ENCODE peak calls at places on chromosomes 2 and 18, in ten cellular contexts. O, X, M, V, Y, S, J, N, B and Q are unnamed samples.

GRCh38 chr2:58133395-58133794 is 86.8 kb downstream of the VRK2 start:
- DNase-seq in J (no peak), X (no peak), N (no peak), V (no peak), B (no peak), Y (no peak), S (no peak), M (no peak), O (no peak), Q (no peak)

GRCh38 chr2:119433636-119434327 is 2.1 kb downstream of the TMEM37 start:
- DNase-seq in V (peak; percentile 63), J (no peak), N (no peak), X (no peak), M (no peak), Y (peak; percentile 52), O (no peak), B (no peak), S (no peak), Q (no peak)

GRCh38 chr18:45384137-45384998 is 230.9 kb upstream of the SLC14A2 start:
- DNase-seq in J (peak; percentile 59), X (no peak), O (peak; percentile 93), B (peak; percentile 9), V (peak; percentile 66), M (no peak), Y (peak; percentile 74), S (no peak), N (no peak), Q (peak; percentile 26)

GRCh38 chr2:27651056-27651455 is 12.4 kb downstream of the SUPT7L start:
- DNase-seq in B (no peak), O (no peak), S (no peak), V (no peak), Y (no peak), J (no peak), M (no peak), X (no peak), N (no peak), Q (no peak)

GRCh38 chr2:167192833-167193232 is 304.6 kb downstream of the XIRP2 start:
- DNase-seq in N (no peak), B (no peak), O (no peak), S (no peak), Y (no peak), X (no peak), J (no peak), M (no peak), V (no peak), Q (no peak)

GRCh38 chr18:12296087-12296403 is 12.0 kb upstream of the TUBB6 start:
- DNase-seq in S (peak; percentile 39), X (peak; percentile 43), O (no peak), M (no peak), V (no peak), Y (no peak), J (no peak), B (no peak), N (no peak), Q (no peak)

GRCh38 chr2:182917924-182918323 is 51.5 kb upstream of the FRZB start:
- DNase-seq in X (no peak), S (no peak), V (no peak), M (no peak), J (no peak), O (no peak), N (no peak), Y (no peak), B (no peak), Q (no peak)

GRCh38 chr18:39571511-39571910 is 2005.9 kb upstream of the CELF4 start:
- DNase-seq in X (no peak), O (peak; percentile 80), S (no peak), J (no peak), M (no peak), V (no peak), N (no peak), Y (peak; percentile 10), B (peak; percentile 3), Q (no peak)

GRCh38 chr18:36672437-36673344 is 156.1 kb downstream of the TPGS2 start:
- DNase-seq in M (no peak), Y (peak; percentile 8), J (no peak), N (no peak), O (no peak), S (peak; percentile 67), B (no peak), V (peak; percentile 39), X (peak; percentile 71), Q (no peak)

GRCh38 chr2:241798081-241798630 is 10.8 kb upstream of the NEU4 start:
- DNase-seq in N (no peak), V (peak; percentile 80), B (no peak), X (no peak), Y (peak; percentile 5), S (peak; percentile 53), O (no peak), M (peak; percentile 5), J (peak; percentile 24), Q (no peak)

GRCh38 chr18:28995319-28995718 is 818.4 kb upstream of the CDH2 start:
- DNase-seq in N (no peak), J (no peak), Y (no peak), O (no peak), B (no peak), S (no peak), X (no peak), V (no peak), M (no peak), Q (no peak)

GRCh38 chr18:77702686-77703085 is 453.0 kb downstream of the GALR1 start:
- DNase-seq in X (no peak), M (no peak), O (peak; percentile 64), B (peak; percentile 1), V (no peak), S (no peak), J (peak; percentile 5), N (no peak), Y (peak; percentile 16), Q (peak; percentile 12)

GRCh38 chr2:178208336-178208735 is 14.0 kb downstream of the OSBPL6 start:
- DNase-seq in J (no peak), S (no peak), B (no peak), V (no peak), O (no peak), M (no peak), N (no peak), X (no peak), Y (no peak), Q (no peak)

GRCh38 chr2:9249036-9249800 is 42.6 kb downstream of the ASAP2 start:
- DNase-seq in J (peak; percentile 69), M (no peak), S (no peak), N (no peak), Y (no peak), B (no peak), X (no peak), O (no peak), V (no peak), Q (no peak)

DNA sequence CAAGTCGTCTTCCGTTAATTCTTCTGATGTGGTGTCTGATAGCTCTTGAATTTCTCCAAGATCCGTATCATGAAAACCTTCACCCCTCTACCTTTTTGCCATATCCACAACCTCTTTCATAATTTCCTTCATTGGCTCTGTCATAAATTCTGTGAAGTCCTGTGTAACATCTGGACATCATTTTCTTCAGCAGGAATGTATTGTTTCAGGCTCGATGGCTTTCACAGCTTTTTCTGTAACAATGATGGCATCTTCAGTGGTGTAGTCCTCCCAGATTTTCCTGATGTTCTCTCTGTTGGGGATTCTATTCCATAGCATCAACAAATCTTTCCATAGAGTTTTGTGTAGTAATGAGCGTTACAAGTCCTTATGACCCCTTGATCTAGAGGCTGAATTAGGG is 114.2 kb upstream of the EML6 start:
- DNase-seq in J (no peak), O (no peak), X (no peak), M (no peak), S (no peak), N (no peak), B (no peak), Y (no peak), V (no peak), Q (no peak)
- H3K4me1 ChIP-seq in J (peaks cover 48% of the 10 kb centered on the region), O (peaks cover 47% of the 10 kb centered on the region), X (no peaks in the 10 kb centered on the region), M (peaks cover 99% of the 10 kb centered on the region), S (peaks cover 50% of the 10 kb centered on the region), N (peaks cover 8% of the 10 kb centered on the region), B (peaks cover 90% of the 10 kb centered on the region), Y (peaks cover 49% of the 10 kb centered on the region), V (peaks cover 5% of the 10 kb centered on the region), Q (peaks cover 38% of the 10 kb centered on the region)

DNA sequence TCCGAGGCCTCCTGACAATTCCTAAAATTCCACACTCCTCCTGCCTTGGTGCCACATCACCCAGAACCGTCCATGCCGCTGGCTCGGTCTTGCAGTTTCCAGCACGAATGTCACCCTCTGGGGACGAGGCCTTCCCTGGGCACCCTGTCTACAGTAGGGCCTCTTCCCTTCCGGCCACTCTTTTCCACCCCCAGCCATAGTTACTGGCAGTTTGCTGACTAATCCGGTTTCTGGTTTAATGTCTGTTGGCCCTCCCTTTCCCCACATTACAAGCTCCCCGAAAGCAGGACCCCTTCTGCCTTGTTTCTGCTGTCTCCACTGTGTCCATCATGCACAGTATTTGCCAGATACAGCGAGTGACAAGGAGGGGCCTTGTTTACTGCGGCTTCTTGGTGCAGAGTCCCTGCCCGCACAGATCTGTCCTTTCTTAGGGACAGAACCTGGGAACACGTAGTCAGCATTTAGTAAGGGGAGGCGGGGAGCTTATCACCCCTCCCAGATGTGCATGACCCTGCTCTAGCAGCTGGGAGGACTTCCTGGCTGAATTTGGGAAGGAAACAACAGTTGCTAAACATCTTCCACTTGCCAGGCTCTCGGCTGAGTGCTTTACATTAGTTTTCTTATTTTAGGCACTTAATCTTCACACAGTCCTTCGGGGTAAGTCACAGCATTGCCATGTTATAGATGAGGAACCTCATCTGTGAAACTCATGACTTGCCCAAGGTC is 23.6 kb upstream of the CATIP start:
- DNase-seq in O (no peak), M (no peak), N (no peak), J (no peak), S (no peak), Y (no peak), B (no peak), V (peak; percentile 19), X (no peak), Q (no peak)
- H3K27ac ChIP-seq in O (no peak overlapping the region), M (peak overlapping the region; percentile 54), N (peak overlapping the region; percentile 47), J (no peak overlapping the region), S (peak overlapping the region; percentile 36), Y (no peak overlapping the region), B (peak overlapping the region; percentile 21), V (peak overlapping the region; percentile 36), X (no peak overlapping the region), Q (no peak overlapping the region)

DNA sequence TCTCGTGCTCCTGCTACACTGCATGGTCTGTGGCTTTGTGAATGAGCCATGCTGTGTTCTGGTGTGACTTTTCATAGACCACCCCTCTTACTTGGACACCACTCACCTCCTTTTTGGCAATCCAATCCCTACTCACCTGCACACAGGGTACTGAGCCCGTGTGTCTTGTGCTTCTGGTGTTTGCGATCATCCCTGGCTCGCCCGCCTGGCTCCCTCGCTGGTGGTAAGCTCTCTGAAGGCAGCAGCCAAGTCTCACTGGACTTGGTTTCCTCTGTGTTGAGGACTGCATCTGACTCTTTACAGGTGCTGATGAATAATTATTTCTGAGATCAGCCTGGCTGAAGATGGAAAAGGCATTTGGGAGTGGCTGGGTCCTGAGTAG is 276.8 kb downstream of the TSN start:
- DNase-seq in S (no peak), V (no peak), N (no peak), Y (no peak), M (no peak), O (no peak), X (no peak), B (no peak), J (no peak), Q (no peak)
- H3K4me3 ChIP-seq in S (no peak overlapping the region), V (no peak overlapping the region), N (no peak overlapping the region), Y (no peak overlapping the region), M (no peak overlapping the region), O (no peak overlapping the region), X (no peak overlapping the region), B (no peak overlapping the region), J (no peak overlapping the region), Q (no peak overlapping the region)

DNA sequence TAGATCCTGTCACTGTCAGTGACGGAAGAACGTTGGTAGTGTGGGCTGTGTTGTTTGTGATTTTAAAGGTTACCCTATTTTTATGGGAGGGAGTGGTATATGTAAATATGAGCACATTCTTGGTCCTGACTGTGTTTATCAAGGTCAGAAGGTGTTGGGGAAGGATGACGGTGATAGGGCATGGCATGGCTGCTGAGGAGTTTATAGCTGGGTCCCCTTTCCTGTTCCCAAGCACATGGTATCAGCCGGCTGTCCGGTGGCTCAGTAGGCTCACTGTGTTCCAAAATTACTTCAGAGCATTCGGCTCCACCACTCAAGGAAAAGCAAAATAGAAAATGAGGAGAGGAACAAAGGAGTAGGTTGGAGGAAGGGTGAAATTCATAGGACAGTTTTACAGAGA is 28.6 kb downstream of the IRS1 start:
- DNase-seq in O (no peak), N (no peak), Y (no peak), M (peak; percentile 26), S (no peak), X (no peak), B (no peak), J (no peak), V (peak; percentile 69), Q (no peak)
- H3K4me1 ChIP-seq in O (no peaks in the 10 kb centered on the region), N (no peaks in the 10 kb centered on the region), Y (peaks cover 42% of the 10 kb centered on the region), M (peaks cover 79% of the 10 kb centered on the region), S (peaks cover 18% of the 10 kb centered on the region), X (no peaks in the 10 kb centered on the region), B (peaks cover 35% of the 10 kb centered on the region), J (peaks cover 33% of the 10 kb centered on the region), V (peaks cover 5% of the 10 kb centered on the region), Q (peaks cover 22% of the 10 kb centered on the region)